ENCODE peak calls at places on chromosome 17, in eight cellular contexts. One of them, this sample, is unnamed.

GRCh38 chr17:40209404-40210093 is 9.6 kb upstream of the WIPF2 start:
- DNase-seq in left lung: no peak
- DNase-seq in neural progenitor cell: no peak
- DNase-seq in esophagus squamous epithelium: no peak
- DNase-seq in GM23248: peak
- DNase-seq in fibroblast of mammary gland: no peak
- DNase-seq in cardiac muscle cell: no peak
- DNase-seq in right lobe of liver: no peak
- DNase-seq in this sample: no peak

GRCh38 chr17:44001461-44001920 is 2.9 kb upstream of the NAGS start:
- DNase-seq in left lung: no peak
- DNase-seq in neural progenitor cell: no peak
- DNase-seq in esophagus squamous epithelium: no peak
- DNase-seq in GM23248: peak
- DNase-seq in fibroblast of mammary gland: no peak
- DNase-seq in cardiac muscle cell: no peak
- DNase-seq in right lobe of liver: peak
- DNase-seq in this sample: no peak

GRCh38 chr17:40561294-40561870 is 3.9 kb downstream of the CCR7 start:
- DNase-seq in left lung: no peak
- DNase-seq in neural progenitor cell: no peak
- DNase-seq in esophagus squamous epithelium: no peak
- DNase-seq in GM23248: no peak
- DNase-seq in fibroblast of mammary gland: no peak
- DNase-seq in cardiac muscle cell: no peak
- DNase-seq in right lobe of liver: no peak
- DNase-seq in this sample: no peak

GRCh38 chr17:43632231-43632630 is 29.5 kb downstream of the MEOX1 start:
- DNase-seq in left lung: no peak
- DNase-seq in neural progenitor cell: no peak
- DNase-seq in esophagus squamous epithelium: no peak
- DNase-seq in GM23248: no peak
- DNase-seq in fibroblast of mammary gland: no peak
- DNase-seq in cardiac muscle cell: no peak
- DNase-seq in right lobe of liver: no peak
- DNase-seq in this sample: no peak

GRCh38 chr17:75487351-75488070 is 27.8 kb downstream of the CASKIN2 start:
- DNase-seq in left lung: peak
- DNase-seq in neural progenitor cell: no peak
- DNase-seq in esophagus squamous epithelium: no peak
- DNase-seq in GM23248: no peak
- DNase-seq in fibroblast of mammary gland: no peak
- DNase-seq in cardiac muscle cell: no peak
- DNase-seq in right lobe of liver: peak
- DNase-seq in this sample: peak

GRCh38 chr17:81509687-81510523 is 2.7 kb downstream of the ACTG1 start:
- DNase-seq in left lung: peak
- DNase-seq in neural progenitor cell: no peak
- DNase-seq in esophagus squamous epithelium: no peak
- DNase-seq in GM23248: peak
- DNase-seq in fibroblast of mammary gland: peak
- DNase-seq in cardiac muscle cell: peak
- DNase-seq in right lobe of liver: peak
- DNase-seq in this sample: peak

GRCh38 chr17:40862985-40863733 is 3.9 kb downstream of the KRT12 start:
- DNase-seq in left lung: peak
- DNase-seq in neural progenitor cell: peak
- DNase-seq in esophagus squamous epithelium: no peak
- DNase-seq in GM23248: no peak
- DNase-seq in fibroblast of mammary gland: no peak
- DNase-seq in cardiac muscle cell: peak
- DNase-seq in right lobe of liver: no peak
- DNase-seq in this sample: no peak

GRCh38 chr17:81412490-81413093 is 17.3 kb downstream of the BAHCC1 start:
- DNase-seq in left lung: no peak
- DNase-seq in neural progenitor cell: no peak
- DNase-seq in esophagus squamous epithelium: no peak
- DNase-seq in GM23248: no peak
- DNase-seq in fibroblast of mammary gland: peak
- DNase-seq in cardiac muscle cell: no peak
- DNase-seq in right lobe of liver: no peak
- DNase-seq in this sample: no peak

GRCh38 chr17:73160980-73161630 is 3.7 kb upstream of the SSTR2 start:
- DNase-seq in left lung: no peak
- DNase-seq in neural progenitor cell: peak
- DNase-seq in esophagus squamous epithelium: no peak
- DNase-seq in GM23248: no peak
- DNase-seq in fibroblast of mammary gland: no peak
- DNase-seq in cardiac muscle cell: no peak
- DNase-seq in right lobe of liver: no peak
- DNase-seq in this sample: no peak

GRCh38 chr17:64024781-64025731 is 4.6 kb upstream of the ICAM2 start:
- DNase-seq in left lung: no peak
- DNase-seq in neural progenitor cell: no peak
- DNase-seq in esophagus squamous epithelium: no peak
- DNase-seq in GM23248: peak
- DNase-seq in fibroblast of mammary gland: peak
- DNase-seq in cardiac muscle cell: peak
- DNase-seq in right lobe of liver: no peak
- DNase-seq in this sample: peak

GRCh38 chr17:40097931-40098845 is 2.2 kb downstream of the NR1D1 start:
- DNase-seq in left lung: no peak
- DNase-seq in neural progenitor cell: no peak
- DNase-seq in esophagus squamous epithelium: no peak
- DNase-seq in GM23248: peak
- DNase-seq in fibroblast of mammary gland: peak
- DNase-seq in cardiac muscle cell: no peak
- DNase-seq in right lobe of liver: peak
- DNase-seq in this sample: peak

GRCh38 chr17:27481327-27481726 is 25.1 kb downstream of the KSR1 start:
- DNase-seq in left lung: no peak
- DNase-seq in neural progenitor cell: no peak
- DNase-seq in esophagus squamous epithelium: no peak
- DNase-seq in GM23248: no peak
- DNase-seq in fibroblast of mammary gland: no peak
- DNase-seq in cardiac muscle cell: no peak
- DNase-seq in right lobe of liver: no peak
- DNase-seq in this sample: no peak

GRCh38 chr17:72850410-72850809 is 242.1 kb downstream of the SLC39A11 start:
- DNase-seq in left lung: no peak
- DNase-seq in neural progenitor cell: no peak
- DNase-seq in esophagus squamous epithelium: no peak
- DNase-seq in GM23248: peak
- DNase-seq in fibroblast of mammary gland: peak
- DNase-seq in cardiac muscle cell: no peak
- DNase-seq in right lobe of liver: no peak
- DNase-seq in this sample: no peak

GRCh38 chr17:7803981-7804380 is 30.0 kb upstream of the KDM6B start:
- DNase-seq in left lung: peak
- DNase-seq in neural progenitor cell: no peak
- DNase-seq in esophagus squamous epithelium: no peak
- DNase-seq in GM23248: no peak
- DNase-seq in fibroblast of mammary gland: peak
- DNase-seq in cardiac muscle cell: no peak
- DNase-seq in right lobe of liver: no peak
- DNase-seq in this sample: peak

DNA sequence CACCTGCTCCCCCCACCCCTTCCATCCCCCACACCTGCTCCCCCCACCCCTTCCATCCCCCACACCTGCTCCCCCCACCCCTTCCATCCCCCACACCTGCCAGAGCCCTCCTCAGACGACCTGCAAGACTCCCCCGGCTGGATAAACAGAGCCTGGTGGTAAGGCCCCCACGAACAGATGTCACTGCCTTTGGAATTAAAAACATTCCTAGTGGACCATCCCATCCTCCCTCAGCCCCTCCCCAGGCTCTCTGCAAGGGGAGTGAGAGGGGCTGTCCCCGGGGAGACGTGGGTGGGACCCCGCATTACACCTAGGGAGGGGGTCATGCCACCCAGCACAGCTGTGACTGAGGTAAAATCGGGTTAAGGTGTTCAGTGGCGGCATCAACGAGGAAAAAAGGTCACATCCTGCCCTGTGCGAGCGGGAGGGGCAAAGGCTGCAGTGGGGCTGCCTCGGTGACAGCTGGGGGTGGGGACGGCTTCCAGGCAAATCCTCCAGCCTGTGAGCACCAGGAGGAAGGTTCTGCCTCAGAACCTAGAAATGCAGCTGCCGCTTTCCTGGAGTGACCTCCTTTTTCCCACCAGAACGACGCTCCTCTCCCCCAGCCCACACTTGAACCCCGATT is 38.7 kb downstream of the TIMM22 start:
- DNase-seq in left lung: no peak
- DNase-seq in neural progenitor cell: no peak
- DNase-seq in esophagus squamous epithelium: no peak
- DNase-seq in GM23248: peak
- DNase-seq in fibroblast of mammary gland: no peak
- DNase-seq in cardiac muscle cell: no peak
- DNase-seq in right lobe of liver: no peak
- DNase-seq in this sample: no peak
- H3K4me3 ChIP-seq in left lung: no peak
- H3K4me3 ChIP-seq in neural progenitor cell: no peak
- H3K4me3 ChIP-seq in esophagus squamous epithelium: no peak
- H3K4me3 ChIP-seq in GM23248: no peak
- H3K4me3 ChIP-seq in fibroblast of mammary gland: no peak
- H3K4me3 ChIP-seq in cardiac muscle cell: no peak
- H3K4me3 ChIP-seq in right lobe of liver: no peak
- H3K4me3 ChIP-seq in this sample: no peak

DNA sequence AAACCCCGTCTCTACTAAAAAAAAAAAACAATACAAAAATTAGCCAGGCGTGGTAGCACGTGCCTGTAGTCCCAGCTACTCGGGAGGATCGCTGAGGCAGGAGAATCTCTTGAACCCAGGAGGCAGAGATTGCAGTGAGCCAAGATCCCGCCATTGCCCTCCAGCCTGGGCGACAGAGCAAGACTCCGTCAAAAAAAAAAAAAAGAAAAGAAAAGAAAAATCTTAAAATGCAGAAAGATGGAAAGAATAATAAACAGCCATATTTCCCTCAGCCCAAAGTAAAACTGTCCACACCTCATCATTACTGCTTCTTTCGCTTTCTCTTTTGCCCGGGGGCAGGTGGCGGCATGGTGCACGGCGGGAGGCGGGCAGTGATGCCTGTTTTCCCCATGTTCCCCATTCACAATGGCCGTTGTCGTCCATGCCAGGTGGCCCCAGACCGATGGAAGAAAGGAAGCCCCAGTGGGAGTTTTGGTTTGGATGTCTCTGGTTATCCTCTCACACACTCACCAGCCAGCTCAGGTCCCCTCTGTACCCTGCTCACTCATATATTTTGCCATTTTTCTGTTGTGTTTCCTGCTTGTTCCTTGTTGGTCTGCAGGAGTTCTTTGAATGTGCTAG is 37.0 kb upstream of the PEMT start:
- DNase-seq in left lung: no peak
- DNase-seq in neural progenitor cell: no peak
- DNase-seq in esophagus squamous epithelium: no peak
- DNase-seq in GM23248: peak
- DNase-seq in fibroblast of mammary gland: no peak
- DNase-seq in cardiac muscle cell: no peak
- DNase-seq in right lobe of liver: no peak
- DNase-seq in this sample: peak
- H3K4me3 ChIP-seq in left lung: no peak
- H3K4me3 ChIP-seq in neural progenitor cell: no peak
- H3K4me3 ChIP-seq in esophagus squamous epithelium: peak
- H3K4me3 ChIP-seq in GM23248: peak
- H3K4me3 ChIP-seq in fibroblast of mammary gland: no peak
- H3K4me3 ChIP-seq in cardiac muscle cell: no peak
- H3K4me3 ChIP-seq in right lobe of liver: no peak
- H3K4me3 ChIP-seq in this sample: no peak

GRCh38 chr17:78361227-78361683 is 1.4 kb upstream of the SOCS3 start:
- DNase-seq in left lung: no peak
- DNase-seq in neural progenitor cell: no peak
- DNase-seq in esophagus squamous epithelium: no peak
- DNase-seq in GM23248: no peak
- DNase-seq in fibroblast of mammary gland: no peak
- DNase-seq in cardiac muscle cell: no peak
- DNase-seq in right lobe of liver: peak
- DNase-seq in this sample: peak
- H3K4me3 ChIP-seq in left lung: no peak
- H3K4me3 ChIP-seq in neural progenitor cell: peak
- H3K4me3 ChIP-seq in esophagus squamous epithelium: peak
- H3K4me3 ChIP-seq in GM23248: no peak
- H3K4me3 ChIP-seq in fibroblast of mammary gland: no peak
- H3K4me3 ChIP-seq in cardiac muscle cell: no peak
- H3K4me3 ChIP-seq in right lobe of liver: no peak
- H3K4me3 ChIP-seq in this sample: peak

GRCh38 chr17:79927688-79928501 is 88.7 kb upstream of the CBX4 start:
- DNase-seq in left lung: no peak
- DNase-seq in neural progenitor cell: no peak
- DNase-seq in esophagus squamous epithelium: no peak
- DNase-seq in GM23248: no peak
- DNase-seq in fibroblast of mammary gland: no peak
- DNase-seq in cardiac muscle cell: no peak
- DNase-seq in right lobe of liver: no peak
- DNase-seq in this sample: no peak

GRCh38 chr17:79930077-79930785 is 91.0 kb upstream of the CBX4 start:
- DNase-seq in left lung: no peak
- DNase-seq in neural progenitor cell: peak
- DNase-seq in esophagus squamous epithelium: no peak
- DNase-seq in GM23248: peak
- DNase-seq in fibroblast of mammary gland: no peak
- DNase-seq in cardiac muscle cell: no peak
- DNase-seq in right lobe of liver: no peak
- DNase-seq in this sample: no peak

GRCh38 chr17:79928502-79929256 is 89.4 kb upstream of the CBX4 start:
- DNase-seq in left lung: no peak
- DNase-seq in neural progenitor cell: no peak
- DNase-seq in esophagus squamous epithelium: no peak
- DNase-seq in GM23248: no peak
- DNase-seq in fibroblast of mammary gland: no peak
- DNase-seq in cardiac muscle cell: no peak
- DNase-seq in right lobe of liver: no peak
- DNase-seq in this sample: no peak

GRCh38 chr17:79930786-79931516 is 91.7 kb upstream of the CBX4 start:
- DNase-seq in left lung: no peak
- DNase-seq in neural progenitor cell: peak
- DNase-seq in esophagus squamous epithelium: no peak
- DNase-seq in GM23248: no peak
- DNase-seq in fibroblast of mammary gland: no peak
- DNase-seq in cardiac muscle cell: no peak
- DNase-seq in right lobe of liver: no peak
- DNase-seq in this sample: no peak

DNA sequence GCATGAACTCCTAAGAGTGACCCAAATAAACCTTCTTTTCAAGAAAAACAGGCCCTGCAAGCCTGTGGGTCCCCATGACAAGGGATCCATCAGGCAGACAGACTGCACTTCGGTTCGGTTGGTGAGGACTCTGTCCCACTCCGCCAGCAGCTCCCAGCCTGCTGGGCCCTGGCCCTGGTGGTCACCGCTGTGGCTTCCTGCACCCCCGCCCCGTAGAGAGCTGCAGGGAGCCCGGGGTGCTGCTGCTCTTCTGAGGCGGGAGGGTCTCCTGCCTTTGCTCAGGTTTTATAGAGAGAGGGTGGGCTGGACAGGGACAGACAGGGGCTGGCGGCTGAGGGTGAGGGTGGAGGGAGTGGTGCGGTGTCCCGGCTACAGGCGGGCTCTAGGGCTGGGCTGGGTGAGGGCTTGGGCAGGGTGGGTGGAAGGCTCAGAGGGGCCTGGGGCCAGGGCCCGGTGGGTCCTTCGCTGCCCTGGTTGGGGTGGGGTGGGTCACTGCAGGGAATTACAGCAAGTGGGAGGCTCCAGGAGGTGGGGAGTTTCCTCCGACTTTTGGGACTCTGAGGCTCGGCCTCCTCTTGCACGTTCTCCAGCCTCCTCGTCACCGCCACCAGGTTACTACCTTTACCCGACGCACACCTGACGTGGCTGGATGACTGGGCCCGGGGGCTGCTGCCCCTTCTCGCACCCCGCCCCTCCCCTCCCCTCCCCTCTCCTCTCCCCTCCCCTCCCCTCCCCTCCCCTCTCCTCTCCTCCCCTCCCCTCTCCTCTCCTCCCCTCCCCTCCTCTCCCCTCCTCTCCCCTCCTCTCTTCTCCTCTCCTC is 90.2 kb upstream of the CBX4 start:
- DNase-seq in left lung: no peak
- DNase-seq in neural progenitor cell: peak
- DNase-seq in esophagus squamous epithelium: no peak
- DNase-seq in GM23248: no peak
- DNase-seq in fibroblast of mammary gland: no peak
- DNase-seq in cardiac muscle cell: no peak
- DNase-seq in right lobe of liver: no peak
- DNase-seq in this sample: no peak
- H3K4me3 ChIP-seq in left lung: no peak
- H3K4me3 ChIP-seq in neural progenitor cell: peak
- H3K4me3 ChIP-seq in esophagus squamous epithelium: peak
- H3K4me3 ChIP-seq in GM23248: no peak
- H3K4me3 ChIP-seq in fibroblast of mammary gland: no peak
- H3K4me3 ChIP-seq in cardiac muscle cell: peak
- H3K4me3 ChIP-seq in right lobe of liver: no peak
- H3K4me3 ChIP-seq in this sample: no peak

This sample was measured in colonic mucosa.